ENCODE peak calls at places on chromosomes 11 and 22, in six cellular contexts. S is choroid plexus epithelial cell, E is adrenal gland, L is HFF-Myc, P is endodermal cell, N is Peyer's patch. O is an unnamed sample.

GRCh38 chr22:24951942-24952836 is at the start of gene KIAA1671:
- DNase-seq in E (peak), L (no peak), N (peak), P (peak), S (peak), O (peak)

GRCh38 chr22:31947296-31947695 is 3.0 kb downstream of the YWHAH start:
- DNase-seq in P (no peak), L (no peak), N (no peak), E (no peak), S (peak), O (peak)

GRCh38 chr11:36672815-36673450 is 74.9 kb upstream of the RAG2 start:
- DNase-seq in N (no peak), E (peak), L (peak), S (peak), P (no peak), O (peak)

GRCh38 chr11:76419896-76420295 is 24.9 kb upstream of the EMSY start:
- DNase-seq in N (no peak), L (no peak), P (peak), S (peak), E (no peak), O (no peak)

GRCh38 chr11:10646956-10647355 is 46.6 kb downstream of the IRAG1 start:
- DNase-seq in P (no peak), S (no peak), E (no peak), L (no peak), N (no peak), O (no peak)

GRCh38 chr11:46918087-46918751 is at the start of gene LRP4:
- DNase-seq in L (no peak), N (peak), P (peak), E (no peak), S (no peak), O (no peak)

GRCh38 chr11:97965849-97966646 is 1054.7 kb upstream of the CNTN5 start:
- DNase-seq in L (peak), E (no peak), N (no peak), P (no peak), S (peak), O (peak)

GRCh38 chr11:82818399-82819043 is 81.7 kb downstream of the PRCP start:
- DNase-seq in L (no peak), E (no peak), P (no peak), N (no peak), S (no peak), O (no peak)

GRCh38 chr11:44746894-44747293 is 20.1 kb downstream of the TSPAN18 start:
- DNase-seq in S (no peak), L (no peak), P (peak), E (peak), N (no peak), O (no peak)

GRCh38 chr11:88704505-88704904 is 361.3 kb downstream of the GRM5 start:
- DNase-seq in P (no peak), S (peak), E (no peak), N (no peak), L (no peak), O (peak)

GRCh38 chr11:112182867-112183266 is 7.6 kb downstream of the BCO2 start:
- DNase-seq in P (no peak), S (no peak), E (no peak), N (no peak), L (no peak), O (no peak)

GRCh38 chr22:38964306-38964705 is 6.9 kb downstream of the APOBEC3A start:
- DNase-seq in S (no peak), E (no peak), P (no peak), L (no peak), N (no peak), O (no peak)

GRCh38 chr11:35250192-35250591 is 111.2 kb downstream of the CD44 start:
- DNase-seq in N (no peak), L (no peak), E (no peak), S (no peak), P (no peak), O (no peak)

GRCh38 chr22:45497268-45497667 is 5.4 kb upstream of the FBLN1 start:
- DNase-seq in P (no peak), N (no peak), S (no peak), E (no peak), L (no peak), O (peak)

GRCh38 chr11:75954039-75954438 is 139.0 kb downstream of the UVRAG start:
- DNase-seq in S (no peak), L (no peak), N (no peak), E (no peak), P (no peak), O (no peak)

GRCh38 chr11:64864473-64865285 is 13.7 kb downstream of the EHD1 start:
- DNase-seq in N (peak), E (peak), L (no peak), P (no peak), S (peak), O (peak)

GRCh38 chr11:102470257-102470656 is 17.7 kb upstream of the TMEM123 start:
- DNase-seq in P (no peak), N (no peak), E (no peak), L (no peak), S (no peak), O (no peak)

GRCh38 chr11:107590460-107591097 is 368 bp upstream of the ELMOD1 start:
- DNase-seq in P (peak), N (no peak), E (no peak), S (no peak), L (no peak), O (no peak)

GRCh38 chr11:93753241-93753640 is 11.8 kb downstream of the C11orf54 start:
- DNase-seq in N (no peak), L (no peak), E (no peak), P (no peak), S (no peak), O (no peak)

GRCh38 chr11:96187779-96188624 is 155.0 kb downstream of the MAML2 start:
- DNase-seq in S (peak), E (peak), P (no peak), L (peak), N (no peak), O (peak)

GRCh38 chr11:44538375-44539054 is 26.9 kb upstream of the CD82 start:
- DNase-seq in S (peak), L (no peak), E (peak), N (peak), P (peak), O (peak)

GRCh38 chr11:63869686-63870085 is 30.8 kb downstream of the MARK2 start:
- DNase-seq in E (no peak), S (no peak), L (no peak), P (no peak), N (no peak), O (no peak)

GRCh38 chr11:45267660-45268340 is 18.3 kb downstream of the SYT13 start:
- DNase-seq in N (no peak), L (no peak), S (no peak), E (no peak), P (no peak), O (no peak)

GRCh38 chr11:65915101-65915820 is 3.6 kb downstream of the C11orf68 start:
- DNase-seq in E (no peak), N (no peak), P (peak), S (no peak), L (no peak), O (no peak)

GRCh38 chr22:50048836-50049235 is 9.3 kb downstream of the TTLL8 start:
- DNase-seq in L (no peak), S (no peak), E (no peak), P (no peak), N (no peak), O (no peak)

GRCh38 chr11:122424636-122425035 is 230.9 kb upstream of the UBASH3B start:
- DNase-seq in S (no peak), E (no peak), L (no peak), N (no peak), P (no peak), O (no peak)

GRCh38 chr11:2314525-2315394 is 12.9 kb downstream of the TSPAN32 start:
- DNase-seq in N (peak), S (peak), L (peak), E (peak), P (no peak), O (peak)
- H3K4me3 ChIP-seq in N (no peak), S (no peak), L (no peak), E (no peak), P (no peak), O (no peak)

GRCh38 chr11:57083641-57084385 is 95.1 kb downstream of the OR5AK2 start:
- DNase-seq in E (no peak), S (no peak), L (no peak), N (no peak), P (no peak), O (no peak)

GRCh38 chr11:57082125-57082524 is 93.4 kb downstream of the OR5AK2 start:
- DNase-seq in E (no peak), S (no peak), N (no peak), P (no peak), L (no peak), O (no peak)

GRCh38 chr11:57081356-57081755 is 92.6 kb downstream of the OR5AK2 start:
- DNase-seq in L (no peak), P (peak), N (no peak), E (no peak), S (no peak), O (no peak)

GRCh38 chr11:57087966-57088365 is 93.8 kb upstream of the LRRC55 start:
- DNase-seq in N (no peak), S (no peak), P (no peak), E (no peak), L (no peak), O (no peak)

DNA sequence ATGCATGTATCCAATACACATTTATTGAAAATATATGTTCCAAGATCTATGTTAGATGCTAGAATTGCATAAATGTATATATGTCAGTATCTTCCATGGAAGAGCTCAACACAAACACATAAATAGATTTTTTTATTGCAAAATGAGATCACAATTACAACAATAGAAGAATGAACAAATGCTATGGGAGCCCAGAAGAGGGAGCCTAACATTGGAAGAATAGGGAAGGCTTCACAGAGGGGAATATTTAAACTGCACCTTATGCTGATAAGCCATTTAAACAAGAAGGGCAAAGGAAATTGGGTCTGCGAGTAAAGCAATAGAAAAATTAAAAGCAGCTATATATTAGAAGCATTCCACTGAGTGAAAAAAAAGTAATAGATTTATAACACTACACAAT is 96.1 kb upstream of the LRRC55 start:
- DNase-seq in S (no peak), P (no peak), N (no peak), L (no peak), E (no peak), O (peak)
- TF ChIP-seq CTCF in S (peak), P (peak), N (no peak), L (no peak), E (no peak), O (peak)

DNA sequence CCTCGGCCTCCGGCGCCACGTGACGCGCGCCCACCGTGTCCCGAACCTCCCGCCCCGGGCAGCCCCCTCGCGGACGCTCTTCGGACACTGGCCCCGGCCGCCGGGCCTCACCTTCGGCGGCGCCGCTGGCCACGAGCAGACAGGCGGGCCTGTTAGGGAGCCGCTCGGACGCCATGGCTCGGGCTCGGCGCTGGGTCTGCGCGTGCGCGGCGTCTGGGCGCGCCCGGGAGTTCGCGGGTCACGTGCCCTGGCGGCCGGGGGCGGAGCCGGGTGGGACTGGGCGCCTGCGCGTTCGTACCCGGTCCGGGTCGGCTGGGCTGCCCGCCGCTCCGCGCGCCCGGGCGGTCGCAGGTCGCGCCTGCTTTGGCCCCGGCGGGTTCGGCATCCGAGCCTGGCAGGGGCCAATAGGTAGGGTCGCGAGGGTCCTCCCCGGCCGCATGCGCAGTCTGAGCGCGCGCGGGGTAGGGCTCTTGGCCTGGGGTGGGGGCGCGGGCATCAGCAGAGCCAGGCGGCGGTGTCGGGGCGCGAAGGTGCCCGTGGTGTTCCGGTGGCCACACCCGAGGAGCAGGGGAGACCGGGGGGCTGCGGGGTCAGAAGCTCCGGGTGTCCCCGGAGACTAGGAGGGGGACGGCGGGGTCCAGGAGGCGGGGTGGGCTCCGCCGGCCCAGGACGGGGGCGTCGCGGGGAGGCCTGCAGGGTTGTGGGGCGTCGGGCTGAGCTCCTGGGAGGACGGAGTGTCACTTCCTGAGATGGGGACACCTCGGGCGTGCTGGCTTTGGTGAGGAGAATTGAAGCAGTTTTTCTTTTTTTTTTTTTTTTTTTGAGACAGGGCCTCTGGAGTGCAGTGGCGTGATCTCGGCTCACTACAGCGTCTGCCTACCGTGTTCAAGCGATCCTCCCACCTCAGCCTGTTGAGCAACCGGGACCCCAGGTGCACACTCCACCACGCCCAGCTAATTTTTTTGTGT is at the start of gene GATD1:
- DNase-seq in N (peak), L (no peak), E (peak), P (peak), S (peak), O (peak)
- H3K4me3 ChIP-seq in N (peak), L (peak), E (peak), P (peak), S (peak), O (peak)

DNA sequence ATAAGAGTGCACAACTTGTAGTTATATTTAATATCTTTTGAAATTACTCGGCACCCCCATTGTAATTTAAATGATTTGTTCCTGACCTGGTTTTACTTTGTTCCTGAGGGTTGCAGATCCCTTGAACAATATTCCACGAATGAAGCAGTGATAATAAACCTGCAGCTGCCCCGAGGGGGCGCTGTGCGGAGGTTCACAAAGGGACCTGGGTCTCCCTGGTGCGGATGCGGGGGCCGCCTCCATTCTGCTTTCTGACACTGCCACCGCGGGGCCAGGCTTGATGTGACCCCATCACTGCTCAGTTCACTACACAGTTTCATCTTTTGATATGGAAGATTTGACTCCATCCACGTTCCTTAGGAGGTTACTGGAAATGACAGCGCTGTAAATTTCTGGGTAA is 62.9 kb upstream of the PRODH start:
- DNase-seq in E (no peak), N (no peak), P (peak), S (no peak), L (no peak), O (no peak)
- TF ChIP-seq CTCF in E (no peak), N (no peak), P (peak), S (peak), L (peak), O (peak)

GRCh38 chr11:22338465-22338810 is 257 bp downstream of the SLC17A6 start:
- DNase-seq in S (no peak), P (peak), N (no peak), L (no peak), E (no peak), O (no peak)

GRCh38 chr11:22343411-22344032 is 5.3 kb downstream of the SLC17A6 start:
- DNase-seq in P (peak), L (no peak), S (no peak), E (no peak), N (no peak), O (no peak)

GRCh38 chr11:22341582-22341919 is 3.4 kb downstream of the SLC17A6 start:
- DNase-seq in S (no peak), L (no peak), P (peak), E (no peak), N (no peak), O (no peak)

GRCh38 chr11:22342599-22343138 is 4.5 kb downstream of the SLC17A6 start:
- DNase-seq in S (no peak), E (no peak), N (no peak), L (no peak), P (peak), O (no peak)

GRCh38 chr11:22340803-22341581 is 2.8 kb downstream of the SLC17A6 start:
- DNase-seq in E (no peak), N (no peak), S (no peak), L (no peak), P (peak), O (no peak)
- H3K4me3 ChIP-seq in E (no peak), N (no peak), S (no peak), L (no peak), P (no peak), O (no peak)

GRCh38 chr11:14645985-14646900 is 2.6 kb downstream of the PDE3B start:
- DNase-seq in E (no peak), S (no peak), P (no peak), L (no peak), N (no peak), O (no peak)

GRCh38 chr11:14642873-14643696 is 519 bp upstream of the PDE3B start:
- DNase-seq in L (no peak), S (no peak), E (no peak), N (no peak), P (peak), O (no peak)

GRCh38 chr11:14643697-14644395 is at the start of gene PDE3B:
- DNase-seq in S (peak), N (peak), P (peak), E (peak), L (no peak), O (peak)

GRCh38 chr11:14645247-14645912 is 1.8 kb downstream of the PDE3B start:
- DNase-seq in N (no peak), E (no peak), L (no peak), P (no peak), S (peak), O (peak)

DNA sequence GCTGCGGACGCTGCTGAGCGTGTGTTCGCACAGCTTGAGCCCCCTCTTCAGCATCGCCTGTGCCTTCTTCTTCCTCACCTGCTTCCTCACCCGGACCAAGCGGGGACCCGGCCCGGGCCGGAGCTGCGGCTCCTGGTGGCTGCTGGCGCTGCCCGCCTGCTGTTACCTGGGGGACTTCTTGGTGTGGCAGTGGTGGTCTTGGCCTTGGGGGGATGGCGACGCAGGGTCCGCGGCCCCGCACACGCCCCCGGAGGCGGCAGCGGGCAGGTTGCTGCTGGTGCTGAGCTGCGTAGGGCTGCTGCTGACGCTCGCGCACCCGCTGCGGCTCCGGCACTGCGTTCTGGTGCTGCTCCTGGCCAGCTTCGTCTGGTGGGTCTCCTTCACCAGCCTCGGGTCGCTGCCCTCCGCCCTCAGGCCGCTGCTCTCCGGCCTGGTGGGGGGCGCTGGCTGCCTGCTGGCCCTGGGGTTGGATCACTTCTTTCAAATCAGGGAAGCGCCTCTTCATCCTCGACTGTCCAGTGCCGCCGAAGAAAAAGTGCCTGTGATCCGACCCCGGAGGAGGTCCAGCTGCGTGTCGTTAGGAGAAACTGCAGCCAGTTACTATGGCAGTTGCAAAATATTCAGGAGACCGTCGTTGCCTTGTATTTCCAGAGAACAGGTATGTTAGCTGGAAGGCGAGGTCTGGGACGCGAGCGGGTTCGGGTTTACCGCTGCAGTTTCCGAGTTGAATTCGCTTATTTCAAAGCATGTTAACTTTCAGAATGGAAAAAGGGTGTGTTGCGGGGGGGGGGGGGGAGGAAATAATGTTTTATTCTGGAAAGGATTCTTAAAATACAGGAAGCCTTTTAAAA is 1.0 kb downstream of the PDE3B start:
- DNase-seq in N (peak), L (no peak), E (peak), S (peak), P (peak), O (peak)
- TF ChIP-seq CTCF in N (peak), L (no peak), E (no peak), S (no peak), P (peak), O (no peak)

DNA sequence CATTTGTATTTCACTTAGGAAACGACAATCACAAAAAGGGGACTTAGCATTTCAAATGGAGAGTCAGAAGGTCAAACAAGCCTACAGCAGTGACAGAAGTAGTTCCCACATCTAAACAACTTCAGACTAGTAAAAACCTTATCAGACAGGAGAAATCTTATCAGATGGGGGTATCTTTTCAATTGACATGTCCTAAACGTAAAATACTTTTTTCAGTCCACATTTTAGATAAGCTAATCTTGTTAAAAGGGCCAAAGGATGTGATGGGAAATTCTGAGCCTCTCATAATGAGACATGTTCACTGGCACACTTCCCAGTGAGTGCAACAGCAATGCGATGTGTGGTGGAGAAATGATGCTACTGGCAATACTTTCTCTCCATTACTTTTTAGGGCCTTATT is 2.4 kb downstream of the MAPK1 start:
- DNase-seq in P (no peak), S (peak), L (peak), E (peak), N (no peak), O (peak)
- H3K4me3 ChIP-seq in P (peak), S (no peak), L (peak), E (peak), N (no peak), O (peak)